ENCODE peak calls at places on chromosomes 13 and 19, in five cellular contexts. O is nephron progenitor cell; V is stimulated activated CD4-positive, alpha-beta T cell treated with anti-CD3 and anti-CD28 coated beads, TNF-alpha, amount 100 ng/mL, for 4 hours; P is Daoy; J is AML-193. A is an unnamed sample.

GRCh38 chr13:113110852-113111315 is 5.3 kb downstream of the F7 start:
- DNase-seq in O (no peak), V (no peak), P (no peak), J (no peak), A (no peak)

GRCh38 chr13:42548731-42549554 is 25.0 kb upstream of the TNFSF11 start:
- DNase-seq in O (peak), V (no peak), P (no peak), J (no peak), A (peak)

GRCh38 chr19:595326-596262 is 5.9 kb downstream of the HCN2 start:
- DNase-seq in O (no peak), V (no peak), P (no peak), J (no peak), A (no peak)

GRCh38 chr19:51029718-51030117 is 3.3 kb upstream of the KLK11 start:
- DNase-seq in O (no peak), V (no peak), P (peak), J (no peak), A (peak)

GRCh38 chr13:109454167-109454917 is 332.0 kb downstream of the IRS2 start:
- DNase-seq in O (no peak), V (no peak), P (no peak), J (no peak), A (no peak)

GRCh38 chr19:2016041-2016807 is 710 bp upstream of the BTBD2 start:
- DNase-seq in O (peak), V (peak), P (peak), J (peak), A (peak)

GRCh38 chr13:47726394-47726793 is 274.7 kb downstream of the SUCLA2 start:
- DNase-seq in O (no peak), V (no peak), P (no peak), J (no peak), A (peak)

GRCh38 chr13:40504641-40505040 is 161.8 kb downstream of the FOXO1 start:
- DNase-seq in O (no peak), V (no peak), P (no peak), J (no peak), A (no peak)

GRCh38 chr13:27578121-27579030 is 42.0 kb downstream of the LNX2 start:
- DNase-seq in O (no peak), V (no peak), P (peak), J (no peak), A (peak)

GRCh38 chr19:2240881-2241760 is 4.5 kb downstream of the SF3A2 start:
- DNase-seq in O (no peak), V (no peak), P (no peak), J (no peak), A (no peak)

A was measured in HT1080.